ENCODE peak calls at places on chromosome 11, in four cellular contexts. R is sigmoid colon, M is tibial artery, N is neural progenitor cell. Y is an unnamed sample.

GRCh38 chr11:7531011-7531410 is 17.2 kb downstream of the PPFIBP2 start:
- DNase-seq in R (no peak), M (no peak), N (no peak), Y (no peak)

GRCh38 chr11:11403763-11404725 is 51.0 kb upstream of the CSNK2A3 start:
- DNase-seq in R (peak; percentile 86), M (no peak), N (peak; percentile 38), Y (no peak)

GRCh38 chr11:60914620-60915249 is 777 bp downstream of the TMEM109 start:
- DNase-seq in R (peak; percentile 71), M (no peak), N (peak; percentile 60), Y (peak; percentile 75)

GRCh38 chr11:76598426-76598839 is 72.1 kb downstream of the LRRC32 start:
- DNase-seq in R (no peak), M (peak; percentile 43), N (peak; percentile 75), Y (peak; percentile 60)

GRCh38 chr11:57504511-57504910 is 11.0 kb downstream of the SLC43A1 start:
- DNase-seq in R (no peak), M (no peak), N (no peak), Y (no peak)

GRCh38 chr11:19979519-19979845 is 180.8 kb downstream of the DBX1 start:
- DNase-seq in R (no peak), M (no peak), N (no peak), Y (no peak)

GRCh38 chr11:62556872-62557631 is 10.4 kb upstream of the AHNAK start:
- DNase-seq in R (no peak), M (no peak), N (no peak), Y (no peak)

GRCh38 chr11:112874959-112875358 is 86.3 kb upstream of the NCAM1 start:
- DNase-seq in R (no peak), M (no peak), N (no peak), Y (no peak)

GRCh38 chr11:44015624-44016007 is 32.2 kb upstream of the ACCSL start:
- DNase-seq in R (no peak), M (no peak), N (no peak), Y (no peak)
- H3K4me1 ChIP-seq in R (peaks cover 8% of the 10 kb centered on the region), M (no peaks in the 10 kb centered on the region), N (peaks cover 5% of the 10 kb centered on the region), Y (peaks cover 12% of the 10 kb centered on the region)

GRCh38 chr11:65391007-65391406 is 4.6 kb downstream of the FRMD8 start:
- DNase-seq in R (peak; percentile 69), M (no peak), N (peak; percentile 42), Y (no peak)

GRCh38 chr11:65388731-65389130 is 2.3 kb downstream of the FRMD8 start:
- DNase-seq in R (no peak), M (no peak), N (no peak), Y (no peak)

GRCh38 chr11:65390099-65390941 is 3.9 kb downstream of the FRMD8 start:
- DNase-seq in R (peak; percentile 64), M (no peak), N (peak; percentile 31), Y (peak; percentile 63)

GRCh38 chr11:65392186-65392829 is 5.9 kb downstream of the FRMD8 start:
- DNase-seq in R (peak; percentile 63), M (no peak), N (no peak), Y (no peak)

DNA sequence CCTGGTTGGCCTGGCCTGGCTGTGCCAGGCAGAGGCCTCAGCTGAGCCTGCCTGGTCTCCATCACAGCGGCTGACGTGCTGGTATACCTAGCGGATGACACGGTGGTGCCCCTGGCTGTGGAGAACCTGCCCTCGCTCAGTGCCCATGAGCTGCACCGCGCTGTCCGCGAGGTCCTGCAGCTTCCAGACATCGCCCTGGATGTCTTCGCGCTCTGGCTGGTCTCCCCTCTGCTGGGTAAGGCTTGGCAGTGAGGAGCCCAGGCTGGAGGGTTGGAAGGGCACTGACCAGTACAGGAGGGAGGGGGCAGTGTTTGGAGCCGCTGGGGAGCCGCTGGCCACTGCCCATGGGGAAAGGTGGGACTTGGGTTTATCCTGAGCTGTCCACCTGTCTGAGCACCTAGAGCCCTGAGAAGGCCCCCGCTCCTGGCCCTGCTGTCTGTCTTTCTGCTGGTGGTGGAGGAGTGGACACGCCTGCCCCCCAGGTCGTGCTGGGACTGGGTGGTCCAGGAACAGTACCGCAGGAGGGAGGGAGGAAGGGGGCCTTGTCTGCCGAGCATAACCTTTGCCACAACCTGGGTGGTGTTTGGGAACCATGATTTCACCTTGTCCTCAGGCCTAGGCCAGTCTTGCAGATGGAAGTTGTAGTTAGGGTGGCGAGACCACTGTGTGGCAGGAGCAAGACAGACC is 3.0 kb downstream of the FRMD8 start:
- DNase-seq in R (peak; percentile 63), M (no peak), N (no peak), Y (peak; percentile 63)
- H3K4me1 ChIP-seq in R (peaks cover 73% of the 10 kb centered on the region), M (no peaks in the 10 kb centered on the region), N (peaks cover 10% of the 10 kb centered on the region), Y (peaks cover 63% of the 10 kb centered on the region)

GRCh38 chr11:128581908-128582307 is 5.5 kb downstream of the ETS1 start:
- DNase-seq in R (no peak), M (no peak), N (no peak), Y (no peak)

GRCh38 chr11:128584253-128584652 is 3.1 kb downstream of the ETS1 start:
- DNase-seq in R (no peak), M (no peak), N (no peak), Y (no peak)

GRCh38 chr11:128579790-128580504 is 7.4 kb downstream of the ETS1 start:
- DNase-seq in R (no peak), M (no peak), N (no peak), Y (no peak)

GRCh38 chr11:128580612-128581011 is 6.7 kb downstream of the ETS1 start:
- DNase-seq in R (no peak), M (no peak), N (no peak), Y (no peak)

DNA sequence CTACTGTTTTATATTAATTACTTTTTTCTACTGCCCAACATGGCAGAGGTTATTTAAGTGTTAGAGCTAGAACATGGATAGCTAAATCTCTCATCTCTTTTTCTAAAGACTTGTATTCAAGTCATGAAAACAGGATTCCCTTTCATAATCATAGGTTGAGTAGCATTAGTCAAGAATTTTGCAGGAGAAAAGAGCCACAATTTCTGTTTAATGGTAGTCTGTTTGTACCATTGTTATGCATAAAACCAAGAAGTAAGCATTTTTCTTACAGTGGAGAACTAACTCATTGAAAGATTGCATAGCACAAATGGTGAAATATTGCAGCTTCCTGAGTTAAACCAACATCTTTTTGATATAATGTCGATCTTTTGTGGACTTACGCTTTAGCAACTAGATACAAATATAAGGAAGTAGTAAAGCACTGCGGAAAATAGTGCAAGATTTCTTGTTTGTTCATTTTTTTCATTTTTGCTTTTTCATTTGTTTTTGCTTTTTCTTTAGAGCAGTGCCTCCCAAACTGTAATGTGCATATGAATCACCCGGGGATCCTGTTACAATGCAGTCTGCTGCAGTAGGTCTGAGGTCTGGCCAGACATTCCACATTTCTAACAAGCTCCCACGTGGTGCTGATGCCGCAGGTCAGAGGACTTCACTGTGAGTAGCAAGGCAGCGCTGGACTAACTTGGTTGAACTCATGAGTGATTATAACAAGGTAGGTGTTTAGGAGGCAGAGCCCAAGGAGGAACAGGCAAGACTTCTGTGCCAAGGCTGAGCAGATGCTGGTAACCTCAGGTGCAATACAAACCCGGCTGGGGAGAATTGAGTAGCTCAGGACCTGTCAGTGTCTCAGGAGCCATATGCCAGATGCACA is 4.6 kb downstream of the ETS1 start:
- DNase-seq in R (peak; percentile 59), M (no peak), N (peak; percentile 50), Y (no peak)
- H3K4me1 ChIP-seq in R (no peaks in the 10 kb centered on the region), M (no peaks in the 10 kb centered on the region), N (peaks cover 24% of the 10 kb centered on the region), Y (peaks cover 20% of the 10 kb centered on the region)

DNA sequence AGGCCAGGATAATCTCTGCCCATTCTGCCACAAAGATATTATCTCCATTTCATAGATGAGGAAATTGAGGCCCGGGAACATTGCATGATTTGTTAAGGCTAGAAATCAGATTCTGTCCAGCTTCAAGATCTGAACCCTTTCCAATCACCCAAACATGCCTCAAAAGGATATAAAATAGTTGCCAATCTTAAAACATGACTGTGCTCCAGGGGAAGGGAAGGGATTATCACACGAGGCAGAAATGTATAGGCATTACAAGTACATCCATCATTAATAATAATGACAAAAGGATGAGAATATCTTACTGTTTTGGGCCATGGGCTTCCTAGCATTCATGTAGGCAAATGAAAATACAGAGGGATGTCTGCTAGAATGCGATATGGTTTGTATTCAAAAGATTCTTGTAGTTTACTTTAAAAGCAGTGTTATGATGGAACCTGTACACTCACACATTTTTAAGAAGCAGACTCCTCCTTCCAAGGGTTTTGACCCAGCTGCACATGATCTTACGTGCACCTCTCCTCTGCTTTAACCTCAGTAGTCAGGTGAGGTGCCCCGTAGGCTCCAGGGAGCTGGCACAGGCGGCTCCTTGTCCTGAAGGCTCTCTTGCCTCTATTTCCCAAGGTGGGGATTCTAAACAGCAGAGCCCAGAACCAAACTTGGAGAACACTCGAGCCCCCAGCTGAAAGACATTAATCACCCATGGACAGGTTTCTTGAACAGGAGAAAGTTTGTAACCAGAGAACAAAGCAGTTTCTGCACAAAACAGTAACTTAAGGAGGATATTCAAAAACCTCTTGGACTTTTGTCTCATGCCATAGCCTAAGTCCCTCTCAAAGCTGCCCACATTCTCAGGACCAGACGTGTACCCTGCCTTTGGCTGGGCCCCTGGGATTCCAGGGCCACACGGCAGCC is 36.0 kb downstream of the PARVA start:
- DNase-seq in R (no peak), M (no peak), N (no peak), Y (no peak)
- H3K4me1 ChIP-seq in R (peaks cover 100% of the 10 kb centered on the region), M (peaks cover 3% of the 10 kb centered on the region), N (peaks cover 9% of the 10 kb centered on the region), Y (peaks cover 48% of the 10 kb centered on the region)

GRCh38 chr11:45860764-45861510 is 13.7 kb downstream of the CRY2 start:
- DNase-seq in R (no peak), M (no peak), N (no peak), Y (no peak)

GRCh38 chr11:45857834-45858492 is 10.7 kb downstream of the CRY2 start:
- DNase-seq in R (peak; percentile 83), M (peak; percentile 38), N (no peak), Y (no peak)

GRCh38 chr11:45858751-45859398 is 11.6 kb downstream of the CRY2 start:
- DNase-seq in R (no peak), M (no peak), N (no peak), Y (no peak)

GRCh38 chr11:45860348-45860747 is 13.1 kb downstream of the CRY2 start:
- DNase-seq in R (no peak), M (no peak), N (no peak), Y (no peak)

DNA sequence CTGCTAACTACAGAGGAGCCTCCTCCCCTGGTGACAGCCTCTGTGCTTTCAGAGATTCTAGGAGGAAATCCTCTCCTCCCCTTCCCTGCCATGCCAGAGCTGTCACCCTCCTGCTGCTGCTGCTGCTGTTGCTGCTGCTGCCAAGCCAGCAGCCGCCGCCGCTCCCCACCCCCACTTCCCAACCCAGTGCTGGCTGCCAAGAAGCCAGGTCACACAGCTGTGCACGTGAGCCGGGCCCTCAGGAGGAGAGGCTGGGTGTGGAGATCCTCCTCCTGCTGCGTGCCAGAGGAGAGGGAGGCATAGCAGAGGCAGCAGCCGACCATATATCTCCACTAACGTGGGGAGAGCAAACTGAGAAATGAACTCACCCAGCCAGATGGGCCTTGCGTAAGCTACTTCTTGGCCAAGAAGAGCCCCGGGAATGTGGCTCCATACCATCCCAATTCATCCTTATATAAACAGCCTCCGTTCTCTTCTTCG is 12.4 kb downstream of the CRY2 start:
- DNase-seq in R (peak; percentile 99), M (peak; percentile 92), N (peak; percentile 62), Y (peak; percentile 95)
- H3K4me1 ChIP-seq in R (peaks cover 67% of the 10 kb centered on the region), M (peaks cover 11% of the 10 kb centered on the region), N (peaks cover 16% of the 10 kb centered on the region), Y (peaks cover 59% of the 10 kb centered on the region)

Y was measured in upper lobe of right lung.